ENCODE peak calls at places on chromosomes 7 and 10, in seven cellular contexts. One of them, this sample, is unnamed.

GRCh38 chr10:23530079-23530478 is 91.2 kb downstream of the OTUD1 start:
- DNase-seq in trophoblast cell: peak
- DNase-seq in H1: no peak
- DNase-seq in mesenchymal stem cell: no peak
- DNase-seq in IMR-90: peak
- DNase-seq in H9: no peak
- DNase-seq in mesendoderm: no peak
- DNase-seq in this sample: no peak

GRCh38 chr7:106693659-106694353 is 32.8 kb upstream of the CCDC71L start:
- DNase-seq in trophoblast cell: peak
- DNase-seq in H9: no peak
- DNase-seq in IMR-90: peak
- DNase-seq in mesendoderm: no peak
- DNase-seq in mesenchymal stem cell: peak
- DNase-seq in H1: no peak
- DNase-seq in this sample: no peak

GRCh38 chr10:102420443-102420809 is 210 bp upstream of the FBXL15 start:
- DNase-seq in mesendoderm: peak
- DNase-seq in mesenchymal stem cell: no peak
- DNase-seq in H1: no peak
- DNase-seq in H9: no peak
- DNase-seq in IMR-90: no peak
- DNase-seq in trophoblast cell: peak
- DNase-seq in this sample: no peak

GRCh38 chr10:83432296-83433045 is 706.8 kb upstream of the GHITM start:
- DNase-seq in H9: no peak
- DNase-seq in mesenchymal stem cell: peak
- DNase-seq in trophoblast cell: no peak
- DNase-seq in H1: no peak
- DNase-seq in IMR-90: no peak
- DNase-seq in mesendoderm: no peak
- DNase-seq in this sample: no peak

GRCh38 chr7:33118383-33118782 is 9.2 kb upstream of the RP9 start:
- DNase-seq in H9: no peak
- DNase-seq in IMR-90: no peak
- DNase-seq in mesenchymal stem cell: no peak
- DNase-seq in mesendoderm: no peak
- DNase-seq in trophoblast cell: no peak
- DNase-seq in H1: no peak
- DNase-seq in this sample: no peak

GRCh38 chr7:35988818-35989217 is 164.2 kb upstream of the EEPD1 start:
- DNase-seq in mesendoderm: no peak
- DNase-seq in H1: no peak
- DNase-seq in IMR-90: no peak
- DNase-seq in trophoblast cell: no peak
- DNase-seq in H9: no peak
- DNase-seq in mesenchymal stem cell: no peak
- DNase-seq in this sample: no peak

GRCh38 chr7:51324206-51324884 is 7.7 kb upstream of the COBL start:
- DNase-seq in mesenchymal stem cell: no peak
- DNase-seq in H9: no peak
- DNase-seq in mesendoderm: no peak
- DNase-seq in H1: no peak
- DNase-seq in IMR-90: no peak
- DNase-seq in trophoblast cell: peak
- DNase-seq in this sample: no peak

GRCh38 chr10:133276435-133277201 is at the start of gene ADAM8:
- DNase-seq in mesenchymal stem cell: peak
- DNase-seq in H1: peak
- DNase-seq in H9: peak
- DNase-seq in trophoblast cell: peak
- DNase-seq in IMR-90: no peak
- DNase-seq in mesendoderm: peak
- DNase-seq in this sample: no peak

GRCh38 chr7:155377837-155378579 is 79.9 kb upstream of the EN2 start:
- DNase-seq in H9: peak
- DNase-seq in IMR-90: peak
- DNase-seq in H1: no peak
- DNase-seq in mesenchymal stem cell: peak
- DNase-seq in mesendoderm: peak
- DNase-seq in trophoblast cell: peak
- DNase-seq in this sample: no peak

GRCh38 chr7:45015313-45015712 is 15.3 kb downstream of the CCM2 start:
- DNase-seq in mesendoderm: no peak
- DNase-seq in trophoblast cell: no peak
- DNase-seq in H9: no peak
- DNase-seq in mesenchymal stem cell: no peak
- DNase-seq in H1: no peak
- DNase-seq in IMR-90: no peak
- DNase-seq in this sample: no peak
- H2BK120ac ChIP-seq in mesendoderm: no peak
- H2BK120ac ChIP-seq in trophoblast cell: no peak
- H2BK120ac ChIP-seq in H9: no peak
- H2BK120ac ChIP-seq in mesenchymal stem cell: no peak
- H2BK120ac ChIP-seq in H1: no peak
- H2BK120ac ChIP-seq in IMR-90: no peak
- H2BK120ac ChIP-seq in this sample: no peak

DNA sequence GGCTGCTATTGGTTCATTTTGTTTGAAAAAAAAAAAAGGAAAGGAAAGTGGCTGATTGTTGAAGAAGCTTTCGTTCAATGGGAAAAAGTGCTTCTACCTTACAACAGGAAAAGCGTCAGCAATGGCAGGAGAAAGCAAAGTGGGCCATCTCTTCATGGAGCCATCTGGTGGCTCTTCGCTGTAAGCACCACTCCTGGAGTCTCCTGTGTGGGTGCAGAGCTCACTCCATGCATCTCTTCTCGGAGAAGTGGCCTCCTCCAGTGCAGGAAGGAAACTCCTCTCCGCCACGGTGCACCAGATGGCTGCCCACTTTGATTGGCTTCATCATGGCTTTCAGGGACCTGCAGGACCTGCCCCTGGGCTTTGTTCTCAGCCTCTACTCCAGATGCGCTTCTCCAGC is 250.9 kb downstream of the PTEN start:
- DNase-seq in mesenchymal stem cell: peak
- DNase-seq in H1: no peak
- DNase-seq in IMR-90: peak
- DNase-seq in H9: peak
- DNase-seq in mesendoderm: peak
- DNase-seq in trophoblast cell: peak
- DNase-seq in this sample: no peak
- H2BK5ac ChIP-seq in mesenchymal stem cell: no peak
- H2BK5ac ChIP-seq in H1: no peak
- H2BK5ac ChIP-seq in IMR-90: no peak
- H2BK5ac ChIP-seq in H9: no peak
- H2BK5ac ChIP-seq in mesendoderm: no peak
- H2BK5ac ChIP-seq in trophoblast cell: no peak
- H2BK5ac ChIP-seq in this sample: no peak

GRCh38 chr10:84563868-84564267 is 235.5 kb downstream of the CCSER2 start:
- DNase-seq in mesendoderm: no peak
- DNase-seq in mesenchymal stem cell: no peak
- DNase-seq in H9: no peak
- DNase-seq in trophoblast cell: no peak
- DNase-seq in IMR-90: no peak
- DNase-seq in H1: no peak
- DNase-seq in this sample: no peak

GRCh38 chr10:84567133-84567532 is 238.7 kb downstream of the CCSER2 start:
- DNase-seq in H1: no peak
- DNase-seq in mesenchymal stem cell: no peak
- DNase-seq in trophoblast cell: no peak
- DNase-seq in IMR-90: no peak
- DNase-seq in H9: no peak
- DNase-seq in mesendoderm: peak
- DNase-seq in this sample: no peak

GRCh38 chr10:84565881-84566280 is 237.5 kb downstream of the CCSER2 start:
- DNase-seq in mesendoderm: peak
- DNase-seq in H9: no peak
- DNase-seq in IMR-90: no peak
- DNase-seq in trophoblast cell: no peak
- DNase-seq in H1: no peak
- DNase-seq in mesenchymal stem cell: no peak
- DNase-seq in this sample: no peak

GRCh38 chr10:84562592-84562991 is 234.2 kb downstream of the CCSER2 start:
- DNase-seq in IMR-90: no peak
- DNase-seq in mesendoderm: no peak
- DNase-seq in mesenchymal stem cell: no peak
- DNase-seq in trophoblast cell: no peak
- DNase-seq in H9: no peak
- DNase-seq in H1: no peak
- DNase-seq in this sample: no peak

GRCh38 chr10:84563355-84563754 is 235.0 kb downstream of the CCSER2 start:
- DNase-seq in H9: no peak
- DNase-seq in trophoblast cell: no peak
- DNase-seq in IMR-90: no peak
- DNase-seq in mesenchymal stem cell: no peak
- DNase-seq in mesendoderm: no peak
- DNase-seq in H1: no peak
- DNase-seq in this sample: no peak
- H2BK120ac ChIP-seq in H9: no peak
- H2BK120ac ChIP-seq in trophoblast cell: no peak
- H2BK120ac ChIP-seq in IMR-90: no peak
- H2BK120ac ChIP-seq in mesenchymal stem cell: no peak
- H2BK120ac ChIP-seq in mesendoderm: no peak
- H2BK120ac ChIP-seq in H1: no peak
- H2BK120ac ChIP-seq in this sample: no peak

GRCh38 chr7:112624416-112624815 is 143.6 kb downstream of the LSMEM1 start:
- DNase-seq in mesendoderm: no peak
- DNase-seq in trophoblast cell: no peak
- DNase-seq in H9: no peak
- DNase-seq in mesenchymal stem cell: no peak
- DNase-seq in H1: no peak
- DNase-seq in IMR-90: no peak
- DNase-seq in this sample: no peak
- H2BK5ac ChIP-seq in mesendoderm: no peak
- H2BK5ac ChIP-seq in trophoblast cell: no peak
- H2BK5ac ChIP-seq in H9: no peak
- H2BK5ac ChIP-seq in mesenchymal stem cell: no peak
- H2BK5ac ChIP-seq in H1: no peak
- H2BK5ac ChIP-seq in IMR-90: no peak
- H2BK5ac ChIP-seq in this sample: no peak

GRCh38 chr7:2560175-2560695 is 1.5 kb downstream of the IQCE start:
- DNase-seq in H1: no peak
- DNase-seq in mesenchymal stem cell: peak
- DNase-seq in IMR-90: no peak
- DNase-seq in mesendoderm: no peak
- DNase-seq in H9: no peak
- DNase-seq in trophoblast cell: peak
- DNase-seq in this sample: no peak
- H2BK120ac ChIP-seq in H1: no peak
- H2BK120ac ChIP-seq in mesenchymal stem cell: no peak
- H2BK120ac ChIP-seq in IMR-90: no peak
- H2BK120ac ChIP-seq in mesendoderm: no peak
- H2BK120ac ChIP-seq in H9: no peak
- H2BK120ac ChIP-seq in trophoblast cell: no peak
- H2BK120ac ChIP-seq in this sample: no peak

GRCh38 chr10:97274828-97275227 is 17.6 kb downstream of the ARHGAP19 start:
- DNase-seq in H9: no peak
- DNase-seq in IMR-90: no peak
- DNase-seq in mesenchymal stem cell: no peak
- DNase-seq in mesendoderm: no peak
- DNase-seq in trophoblast cell: no peak
- DNase-seq in H1: no peak
- DNase-seq in this sample: no peak
- H2BK5ac ChIP-seq in H9: no peak
- H2BK5ac ChIP-seq in IMR-90: no peak
- H2BK5ac ChIP-seq in mesenchymal stem cell: no peak
- H2BK5ac ChIP-seq in mesendoderm: no peak
- H2BK5ac ChIP-seq in trophoblast cell: no peak
- H2BK5ac ChIP-seq in H1: no peak
- H2BK5ac ChIP-seq in this sample: no peak

GRCh38 chr7:1750541-1751021 is 80.5 kb downstream of the ELFN1 start:
- DNase-seq in IMR-90: no peak
- DNase-seq in H1: no peak
- DNase-seq in mesendoderm: no peak
- DNase-seq in H9: no peak
- DNase-seq in mesenchymal stem cell: no peak
- DNase-seq in trophoblast cell: no peak
- DNase-seq in this sample: no peak

GRCh38 chr7:1754345-1754908 is 84.3 kb downstream of the ELFN1 start:
- DNase-seq in mesenchymal stem cell: no peak
- DNase-seq in H9: no peak
- DNase-seq in IMR-90: no peak
- DNase-seq in mesendoderm: no peak
- DNase-seq in trophoblast cell: no peak
- DNase-seq in H1: no peak
- DNase-seq in this sample: no peak

GRCh38 chr7:1753563-1753867 is 83.4 kb downstream of the ELFN1 start:
- DNase-seq in H9: no peak
- DNase-seq in trophoblast cell: no peak
- DNase-seq in mesendoderm: no peak
- DNase-seq in H1: no peak
- DNase-seq in IMR-90: no peak
- DNase-seq in mesenchymal stem cell: no peak
- DNase-seq in this sample: no peak

GRCh38 chr7:1749864-1750466 is 79.9 kb downstream of the ELFN1 start:
- DNase-seq in trophoblast cell: no peak
- DNase-seq in mesenchymal stem cell: no peak
- DNase-seq in IMR-90: no peak
- DNase-seq in H1: no peak
- DNase-seq in H9: no peak
- DNase-seq in mesendoderm: no peak
- DNase-seq in this sample: no peak

DNA sequence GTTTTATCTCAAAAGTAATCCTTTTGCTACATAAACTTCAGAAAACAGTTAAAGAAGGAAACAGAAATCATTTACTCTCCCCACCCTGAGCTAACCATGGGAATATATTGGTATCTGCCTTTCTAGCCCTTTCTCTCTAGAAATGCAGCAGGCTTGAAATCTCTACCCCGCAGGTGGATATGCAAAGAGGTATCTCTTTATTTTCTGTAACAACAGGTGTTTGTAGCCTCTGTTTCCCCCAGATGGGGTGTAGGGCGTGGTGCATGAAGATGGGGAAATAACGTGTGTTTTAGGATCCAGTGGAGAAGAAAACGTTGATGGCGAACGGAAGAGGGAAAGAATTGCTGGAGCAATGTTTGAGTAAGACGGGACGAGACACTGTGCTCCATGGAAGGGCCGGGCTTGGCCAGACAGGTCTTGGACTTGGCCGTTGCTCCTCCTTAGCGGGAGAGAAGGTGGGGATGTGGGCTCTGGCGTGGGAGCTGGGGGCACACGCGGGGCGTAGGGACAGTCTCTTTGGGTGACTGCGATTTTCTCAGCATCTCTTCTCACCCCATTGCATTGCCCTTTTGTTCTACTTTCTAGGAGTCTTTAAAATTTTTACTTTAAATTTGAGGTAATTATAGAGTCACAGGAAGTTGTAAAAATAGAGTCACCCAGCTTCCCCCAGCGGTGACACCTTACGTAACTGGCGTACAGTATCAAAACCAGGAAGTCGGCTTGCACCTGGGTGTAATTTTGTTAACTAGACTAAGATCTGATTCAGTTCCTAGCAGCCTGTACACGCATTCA is 82.9 kb downstream of the ELFN1 start:
- DNase-seq in H1: no peak
- DNase-seq in mesenchymal stem cell: no peak
- DNase-seq in IMR-90: no peak
- DNase-seq in H9: no peak
- DNase-seq in trophoblast cell: no peak
- DNase-seq in mesendoderm: no peak
- DNase-seq in this sample: no peak
- H2BK120ac ChIP-seq in H1: no peak
- H2BK120ac ChIP-seq in mesenchymal stem cell: no peak
- H2BK120ac ChIP-seq in IMR-90: no peak
- H2BK120ac ChIP-seq in H9: no peak
- H2BK120ac ChIP-seq in trophoblast cell: no peak
- H2BK120ac ChIP-seq in mesendoderm: no peak
- H2BK120ac ChIP-seq in this sample: no peak